ENCODE peak calls at places on chromosomes 5 and 9, in ten cellular contexts. W is adipocyte; R is KG1; E is HTR-8/SVneo; G is stimulated activated CD8-positive, alpha-beta memory T cell treated with anti-CD3 and anti-CD28 coated beads, Interleukin-4, amount 100 ng/mL, for 24 hours; Y is fibroblast of mammary gland; V is fibroblast of the aortic adventitia; Q is heart right ventricle; T is OCI-M1; M is globus pallidus. J is an unnamed sample.

GRCh38 chr5:176589039-176589769 is 20.8 kb downstream of the GPRIN1 start:
- DNase-seq in W (no peak), V (no peak), E (no peak), Y (no peak), R (no peak), M (no peak), Q (no peak), G (no peak), T (no peak), J (no peak)

GRCh38 chr5:158848634-158849033 is 251.1 kb downstream of the EBF1 start:
- DNase-seq in Q (no peak), R (no peak), G (no peak), T (no peak), M (no peak), Y (no peak), E (no peak), V (no peak), W (no peak), J (no peak)

GRCh38 chr9:115164511-115164974 is 46.6 kb upstream of the TNC start:
- DNase-seq in G (no peak), R (no peak), E (peak; percentile 38), Q (no peak), Y (peak; percentile 19), V (peak; percentile 65), W (peak; percentile 53), T (no peak), M (peak; percentile 82), J (no peak)

GRCh38 chr5:59506285-59506877 is 387.1 kb downstream of the PDE4D start:
- DNase-seq in E (no peak), T (peak; percentile 69), Y (peak; percentile 56), M (peak; percentile 20), G (no peak), R (peak; percentile 24), Q (no peak), W (peak; percentile 73), V (peak; percentile 45), J (peak; percentile 49)

GRCh38 chr5:64746446-64746845 is 22.0 kb downstream of the SREK1IP1 start:
- DNase-seq in E (no peak), R (no peak), G (no peak), Q (no peak), T (no peak), M (no peak), V (no peak), W (no peak), Y (peak; percentile 34), J (no peak)

GRCh38 chr5:174271316-174271715 is 225.8 kb downstream of the NSG2 start:
- DNase-seq in R (no peak), V (no peak), Y (no peak), T (no peak), W (no peak), G (no peak), M (no peak), Q (no peak), E (no peak), J (no peak)

GRCh38 chr5:180209137-180209581 is at the start of gene RASGEF1C:
- DNase-seq in M (peak; percentile 65), E (peak; percentile 75), W (peak; percentile 89), T (peak; percentile 84), V (peak; percentile 47), G (peak; percentile 57), Q (peak; percentile 68), Y (peak; percentile 40), R (peak; percentile 32), J (peak; percentile 60)

GRCh38 chr5:107570805-107571531 is 99.8 kb downstream of the EFNA5 start:
- DNase-seq in M (no peak), Y (no peak), V (no peak), R (peak; percentile 36), G (no peak), T (no peak), W (no peak), E (no peak), Q (no peak), J (peak; percentile 21)

GRCh38 chr5:79800979-79801827 is 111.6 kb downstream of the CMYA5 start:
- DNase-seq in M (no peak), V (peak; percentile 26), Y (peak; percentile 13), E (peak; percentile 20), T (peak; percentile 74), W (peak; percentile 24), Q (no peak), R (no peak), G (no peak), J (no peak)

GRCh38 chr5:180026320-180026719 is 45.2 kb downstream of the RNF130 start:
- DNase-seq in V (peak; percentile 12), G (no peak), Y (peak; percentile 66), W (no peak), M (peak; percentile 47), Q (no peak), T (peak; percentile 47), E (peak; percentile 41), R (no peak), J (no peak)

GRCh38 chr9:126128494-126129142 is 198.0 kb upstream of the MVB12B start:
- DNase-seq in R (no peak), V (no peak), T (no peak), Q (no peak), Y (no peak), E (no peak), M (no peak), W (no peak), G (no peak), J (no peak)

GRCh38 chr5:107557051-107557658 is 113.6 kb downstream of the EFNA5 start:
- DNase-seq in E (peak; percentile 59), Y (no peak), T (no peak), G (no peak), M (no peak), V (no peak), W (peak; percentile 91), Q (peak; percentile 42), R (no peak), J (peak; percentile 3)

GRCh38 chr5:6737043-6737941 is 24.1 kb downstream of the TENT4A start:
- DNase-seq in Q (no peak), R (no peak), T (no peak), V (no peak), Y (no peak), G (no peak), W (no peak), E (no peak), M (no peak), J (no peak)

GRCh38 chr5:158068964-158069363 is 210.0 kb upstream of the CLINT1 start:
- DNase-seq in T (no peak), M (no peak), R (no peak), V (no peak), Q (no peak), Y (no peak), G (no peak), E (no peak), W (no peak), J (no peak)

GRCh38 chr9:7360513-7360912 is 439.1 kb downstream of the DMAC1 start:
- DNase-seq in Y (no peak), Q (no peak), G (no peak), V (no peak), E (peak; percentile 5), W (no peak), T (peak; percentile 80), R (no peak), M (no peak), J (no peak)

GRCh38 chr5:115349001-115349817 is 52.8 kb upstream of the CCDC112 start:
- DNase-seq in Y (peak; percentile 96), W (peak; percentile 89), G (no peak), M (no peak), E (peak; percentile 64), T (peak; percentile 37), Q (no peak), V (peak; percentile 85), R (no peak), J (peak; percentile 11)

GRCh38 chr9:32136700-32137339 is 247.6 kb upstream of the ACO1 start:
- DNase-seq in Y (no peak), R (no peak), W (no peak), Q (no peak), V (no peak), E (no peak), T (peak; percentile 35), M (no peak), G (no peak), J (no peak)

GRCh38 chr9:16026886-16027285 is 474.0 kb downstream of the CCDC171 start:
- DNase-seq in W (no peak), T (no peak), E (no peak), V (no peak), M (no peak), G (no peak), R (no peak), Q (no peak), Y (no peak), J (no peak)

GRCh38 chr9:110076894-110077725 is 130.8 kb downstream of the C9orf152 start:
- DNase-seq in V (peak; percentile 64), R (no peak), M (no peak), G (no peak), T (no peak), Q (no peak), E (no peak), W (peak; percentile 55), Y (peak; percentile 70), J (no peak)

GRCh38 chr5:109769597-109770291 is 80.0 kb downstream of the MAN2A1 start:
- DNase-seq in W (no peak), V (no peak), Q (no peak), T (no peak), G (no peak), R (no peak), M (no peak), E (no peak), Y (no peak), J (no peak)

GRCh38 chr5:122295138-122295537 is 16.9 kb upstream of the SNCAIP start:
- DNase-seq in W (no peak), G (no peak), Y (no peak), V (no peak), M (no peak), Q (no peak), R (no peak), T (peak; percentile 30), E (no peak), J (peak; percentile 0)

GRCh38 chr9:22508790-22509189 is 62.2 kb downstream of the DMRTA1 start:
- DNase-seq in V (no peak), Q (no peak), Y (no peak), E (no peak), M (no peak), W (no peak), G (no peak), R (no peak), T (no peak), J (no peak)

GRCh38 chr5:145827275-145827674 is 7.9 kb downstream of the PRELID2 start:
- DNase-seq in Q (no peak), V (no peak), W (no peak), E (no peak), M (no peak), G (no peak), T (no peak), Y (peak; percentile 25), R (no peak), J (no peak)

GRCh38 chr5:51890435-51891116 is 507.3 kb downstream of the ISL1 start:
- DNase-seq in Q (no peak), Y (no peak), V (no peak), M (no peak), T (no peak), W (no peak), R (no peak), G (no peak), E (no peak), J (no peak)